ENCODE peak calls at places on chromosome 11, in four cellular contexts. M, L, V and F are unnamed samples.
A peak's percentile ranks its signal among the peaks of the same experiment; 100 is the strongest.

GRCh38 chr11:125429174-125429707 is 66.8 kb downstream of the FEZ1 start:
- DNase-seq in M (peak; percentile 70), L (peak; percentile 79), V (peak; percentile 94), F (peak; percentile 35)

GRCh38 chr11:108117746-108118371 is 3.5 kb upstream of the ACAT1 start:
- DNase-seq in M (peak; percentile 47), L (peak; percentile 73), V (peak; percentile 62), F (peak; percentile 41)

GRCh38 chr11:126193038-126193478 is 18.4 kb downstream of the RPUSD4 start:
- DNase-seq in M (no peak), L (no peak), V (no peak), F (no peak)

GRCh38 chr11:84261707-84262106 is 975.5 kb upstream of the CCDC90B start:
- DNase-seq in M (no peak), L (no peak), V (peak; percentile 60), F (no peak)

GRCh38 chr11:130414107-130415088 is 14.0 kb downstream of the ADAMTS8 start:
- DNase-seq in M (no peak), L (no peak), V (no peak), F (no peak)

GRCh38 chr11:66700337-66700736 is 22.6 kb upstream of the RBM4B start:
- DNase-seq in M (no peak), L (no peak), V (no peak), F (no peak)

GRCh38 chr11:120210651-120211521 is at the start of gene OAF:
- DNase-seq in M (peak; percentile 85), L (peak; percentile 89), V (peak; percentile 94), F (peak; percentile 77)

GRCh38 chr11:130786987-130787688 is 129.1 kb downstream of the SNX19 start:
- DNase-seq in M (no peak), L (peak; percentile 91), V (no peak), F (peak; percentile 43)

GRCh38 chr11:3959918-3960295 is 104.4 kb downstream of the STIM1 start:
- DNase-seq in M (no peak), L (no peak), V (no peak), F (no peak)

GRCh38 chr11:6152126-6152525 is 18.0 kb downstream of the OR52B2 start:
- DNase-seq in M (no peak), L (no peak), V (no peak), F (no peak)

DNA sequence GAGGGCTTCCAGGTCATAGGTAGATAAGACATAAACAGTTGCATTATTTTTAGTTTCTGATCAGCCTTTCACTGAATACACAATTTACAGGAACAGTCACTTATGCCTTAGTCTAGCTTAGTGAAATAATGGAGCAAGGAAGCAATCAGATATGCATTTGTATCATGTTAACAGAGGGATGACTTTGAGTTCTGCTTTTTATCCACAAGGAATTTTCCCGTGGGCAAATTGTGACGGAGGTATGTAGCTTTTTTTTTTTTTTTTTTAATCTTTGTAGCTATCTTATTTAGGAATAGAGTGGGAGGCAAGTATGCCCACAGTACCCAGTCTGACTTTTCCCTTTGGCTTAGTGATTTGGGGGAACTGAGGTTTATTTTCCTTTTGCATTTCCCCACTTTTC is 3.4 kb upstream of the NLRP10 start:
- DNase-seq in M (no peak), L (no peak), V (no peak), F (peak; percentile 60)
- H3K27ac ChIP-seq in M (no peak overlapping the region), L (no peak overlapping the region), V (no peak overlapping the region), F (no peak overlapping the region)

GRCh38 chr11:96254854-96255253 is 88.1 kb downstream of the MAML2 start:
- DNase-seq in M (no peak), L (no peak), V (no peak), F (no peak)

GRCh38 chr11:96257036-96257435 is 86.0 kb downstream of the MAML2 start:
- DNase-seq in M (no peak), L (no peak), V (no peak), F (no peak)

GRCh38 chr11:96256604-96257003 is 86.4 kb downstream of the MAML2 start:
- DNase-seq in M (no peak), L (no peak), V (no peak), F (no peak)

GRCh38 chr11:96257972-96258951 is 84.7 kb downstream of the MAML2 start:
- DNase-seq in M (no peak), L (no peak), V (no peak), F (peak; percentile 45)

DNA sequence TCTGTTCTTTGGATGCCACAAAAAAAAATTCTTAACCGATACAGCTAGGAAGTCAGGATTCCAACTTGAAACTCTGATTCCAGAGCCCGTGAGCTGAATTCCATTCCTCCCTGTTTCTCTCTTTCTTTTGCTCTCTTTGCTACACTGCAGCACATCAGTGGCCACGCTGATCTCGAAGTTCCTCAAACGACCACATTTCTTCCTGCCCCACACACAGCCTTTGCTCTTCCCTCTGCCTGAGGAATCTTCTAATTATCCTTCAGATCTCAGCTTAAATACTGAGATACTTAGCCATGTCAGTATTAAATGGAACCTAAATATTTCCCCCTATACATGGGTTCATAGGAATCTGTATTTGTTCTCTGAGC is 86.8 kb downstream of the MAML2 start:
- DNase-seq in M (no peak), L (no peak), V (peak; percentile 36), F (no peak)
- TF ChIP-seq EZH2 in M (no peak), L (no peak), V (no peak), F (no peak)

GRCh38 chr11:113110046-113110445 is 148.8 kb downstream of the NCAM1 start:
- DNase-seq in M (no peak), L (no peak), V (no peak), F (no peak)
- H3K4me1 ChIP-seq in M (no peaks in the 10 kb centered on the region), L (no peaks in the 10 kb centered on the region), V (no peaks in the 10 kb centered on the region), F (peaks cover 4% of the 10 kb centered on the region)

GRCh38 chr11:115665958-115666357 is 161.7 kb upstream of the CADM1 start:
- DNase-seq in M (no peak), L (no peak), V (no peak), F (no peak)
- H3K27ac ChIP-seq in M (no peak overlapping the region), L (no peak overlapping the region), V (no peak overlapping the region), F (no peak overlapping the region)

GRCh38 chr11:14974723-14975587 is 2.8 kb upstream of the CALCA start:
- DNase-seq in M (peak; percentile 54), L (peak; percentile 47), V (peak; percentile 86), F (peak; percentile 11)

GRCh38 chr11:14971865-14972580 is at the start of gene CALCA:
- DNase-seq in M (no peak), L (no peak), V (peak; percentile 61), F (no peak)

GRCh38 chr11:14974021-14974698 is 2.0 kb upstream of the CALCA start:
- DNase-seq in M (no peak), L (no peak), V (peak; percentile 75), F (no peak)

GRCh38 chr11:14973621-14974020 is 1.5 kb upstream of the CALCA start:
- DNase-seq in M (no peak), L (no peak), V (peak; percentile 60), F (peak; percentile 6)

DNA sequence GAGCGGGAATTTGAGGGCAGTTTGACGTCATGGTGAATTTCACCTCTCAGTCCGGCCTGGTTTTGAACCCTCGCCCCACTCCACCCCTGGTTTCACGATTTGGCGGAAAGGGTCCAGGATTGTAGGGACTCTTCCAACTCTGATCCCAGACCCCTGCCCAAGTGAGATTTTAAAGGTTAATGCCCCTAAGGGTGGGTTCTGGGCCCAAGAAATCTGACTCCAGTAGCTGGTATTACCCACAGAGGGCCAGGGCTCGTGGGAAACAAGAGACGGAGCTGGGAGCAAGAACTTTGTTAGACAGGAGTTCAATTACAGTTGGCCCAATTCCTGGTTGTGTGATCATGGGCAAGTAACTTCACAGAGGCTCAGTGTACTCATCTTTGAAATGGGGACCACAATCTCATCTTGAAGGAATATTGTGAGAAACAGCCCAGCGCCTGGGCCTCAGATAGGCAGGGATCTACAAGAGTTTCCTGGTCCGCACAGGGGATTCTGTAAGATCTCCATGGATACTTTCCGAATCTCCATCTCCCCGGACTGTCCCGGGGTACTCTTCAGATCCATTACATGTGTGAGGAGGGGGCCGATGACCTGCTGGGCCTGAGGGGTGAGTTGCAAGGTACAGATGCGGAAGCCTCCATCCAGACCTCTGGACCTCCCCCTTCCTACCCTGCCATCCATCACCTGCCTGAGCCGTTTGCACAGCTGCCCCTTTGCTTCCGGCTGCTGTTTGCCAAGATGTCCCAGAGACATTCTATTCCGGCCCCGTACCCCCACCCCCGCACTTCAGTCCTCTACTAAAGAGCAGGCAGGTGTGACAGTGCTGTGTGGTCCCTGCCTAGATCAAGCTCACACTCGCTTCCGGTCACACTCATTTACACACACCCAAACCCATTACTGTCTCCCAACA is 685 bp upstream of the CALCA start:
- DNase-seq in M (no peak), L (no peak), V (peak; percentile 47), F (no peak)
- TF ChIP-seq EZH2 in M (no peak), L (no peak), V (peak; percentile 14), F (no peak)

GRCh38 chr11:68213555-68214172 is 568 bp upstream of the KMT5B start:
- DNase-seq in M (peak; percentile 89), L (peak; percentile 91), V (peak; percentile 96), F (peak; percentile 96)

GRCh38 chr11:68211546-68211945 is 1.6 kb downstream of the KMT5B start:
- DNase-seq in M (no peak), L (peak; percentile 37), V (no peak), F (no peak)

GRCh38 chr11:68214173-68215086 is 1.3 kb upstream of the KMT5B start:
- DNase-seq in M (no peak), L (no peak), V (peak; percentile 46), F (no peak)

GRCh38 chr11:68213135-68213515 is at the start of gene KMT5B:
- DNase-seq in M (peak; percentile 53), L (peak; percentile 45), V (peak; percentile 72), F (no peak)

DNA sequence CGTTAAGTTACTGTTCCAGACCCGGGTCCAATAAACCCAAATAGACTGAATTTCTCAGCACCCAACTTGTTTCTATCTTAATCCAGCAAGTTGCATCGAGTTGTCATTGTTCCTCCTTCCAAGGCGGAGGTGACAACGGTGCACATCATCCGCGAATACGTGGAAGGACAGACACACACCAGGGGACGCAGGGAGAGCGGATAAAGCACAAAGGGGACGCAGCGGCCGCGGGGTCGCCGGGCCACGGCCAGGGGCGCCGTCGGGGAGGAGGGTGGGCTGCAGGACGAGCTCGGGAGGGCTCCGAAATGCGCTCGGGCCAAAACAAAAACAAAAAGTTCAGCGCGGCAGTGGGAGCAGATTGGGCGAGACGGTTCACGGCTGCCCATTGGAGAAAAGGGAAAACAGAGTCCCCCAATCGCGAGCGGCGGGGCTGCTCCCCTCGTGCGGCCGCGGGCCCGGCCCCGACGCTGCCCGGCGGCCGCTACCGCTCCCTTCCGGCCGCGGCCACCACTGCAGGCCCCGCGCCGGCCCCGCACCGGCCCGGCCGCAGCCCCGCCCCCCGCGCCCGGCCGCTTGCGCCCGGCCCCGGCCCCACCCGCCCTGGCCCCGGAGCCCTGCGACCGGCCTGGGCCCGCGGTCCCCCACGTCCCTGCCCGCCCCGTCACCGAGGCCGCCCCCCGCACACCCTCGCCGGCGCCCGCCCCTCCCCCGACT is 518 bp downstream of the KMT5B start:
- DNase-seq in M (peak; percentile 87), L (peak; percentile 80), V (peak; percentile 89), F (peak; percentile 56)
- H3K4me1 ChIP-seq in M (peaks cover 10% of the 10 kb centered on the region), L (peaks cover 16% of the 10 kb centered on the region), V (peaks cover 15% of the 10 kb centered on the region), F (peaks cover 15% of the 10 kb centered on the region)

GRCh38 chr11:58939277-58939676 is at the start of gene GLYATL1:
- DNase-seq in M (no peak), L (no peak), V (no peak), F (no peak)
- H3K27ac ChIP-seq in M (no peak within 1 kb of the TSS), L (no peak within 1 kb of the TSS), V (no peak within 1 kb of the TSS), F (no peak within 1 kb of the TSS)

DNA sequence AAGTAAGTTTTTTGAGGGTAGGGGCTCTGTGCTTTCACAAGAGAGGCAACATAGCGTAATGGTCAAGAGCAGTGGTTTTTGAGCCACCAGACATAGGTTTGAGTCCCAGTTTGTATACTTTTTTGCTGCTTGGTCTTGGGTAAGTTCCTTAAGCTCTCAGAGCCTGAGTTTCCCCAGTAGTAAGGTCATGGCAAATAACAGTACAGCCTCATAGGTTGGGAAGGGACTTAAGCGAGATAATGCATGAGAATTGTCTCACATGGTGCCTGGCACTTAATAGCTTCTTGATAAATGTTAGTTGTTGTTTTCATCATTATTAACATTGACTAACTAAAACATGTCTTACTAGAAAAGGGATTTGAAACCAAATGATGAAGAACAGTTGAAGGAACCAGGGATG is 83.1 kb downstream of the ARFGAP2 start:
- DNase-seq in M (no peak), L (no peak), V (no peak), F (no peak)
- TF ChIP-seq EZH2 in M (no peak), L (no peak), V (no peak), F (no peak)